ENCODE peak calls at places on chromosomes 7 and 10, in seven cellular contexts. M is H1, L is IMR-90, D is H9, P is mesendoderm, V is neuronal stem cell, U is trophoblast cell. K is an unnamed sample.

GRCh38 chr7:120856621-120857352 is 1.2 kb downstream of the TSPAN12 start:
- DNase-seq in M (peak; percentile 79), L (peak; percentile 8), D (peak; percentile 76), P (peak; percentile 92), V (peak; percentile 75), U (peak; percentile 80), K (peak; percentile 74)

GRCh38 chr10:17665742-17666141 is 21.8 kb downstream of the STAM start:
- DNase-seq in M (no peak), L (peak; percentile 95), D (no peak), P (peak; percentile 45), V (no peak), U (peak; percentile 71), K (peak; percentile 94)

GRCh38 chr7:27179030-27179429 is 4.9 kb upstream of the HOXA10 start:
- DNase-seq in M (peak; percentile 43), L (no peak), D (peak; percentile 26), P (no peak), V (no peak), U (no peak), K (no peak)

GRCh38 chr7:45255187-45255586 is 97.6 kb downstream of the RAMP3 start:
- DNase-seq in M (no peak), L (no peak), D (no peak), P (no peak), V (no peak), U (no peak), K (no peak)

GRCh38 chr7:110804501-110804900 is 286.4 kb upstream of the LRRN3 start:
- DNase-seq in M (peak; percentile 46), L (no peak), D (peak; percentile 66), P (peak; percentile 37), V (no peak), U (no peak), K (no peak)

GRCh38 chr7:158645842-158646241 is 58.2 kb upstream of the PTPRN2 start:
- DNase-seq in M (no peak), L (no peak), D (no peak), P (no peak), V (no peak), U (no peak), K (no peak)

GRCh38 chr10:80487422-80487785 is 33.3 kb downstream of the TSPAN14 start:
- DNase-seq in M (no peak), L (no peak), D (no peak), P (no peak), V (no peak), U (no peak), K (no peak)

GRCh38 chr10:43375401-43376020 is 4.1 kb downstream of the FXYD4 start:
- DNase-seq in M (no peak), L (no peak), D (no peak), P (no peak), V (no peak), U (peak; percentile 7), K (no peak)

GRCh38 chr10:33163941-33164824 is 170.3 kb downstream of the NRP1 start:
- DNase-seq in M (no peak), L (no peak), D (no peak), P (peak; percentile 58), V (no peak), U (no peak), K (peak; percentile 14)

GRCh38 chr7:107563072-107563760 is 504 bp downstream of the COG5 start:
- DNase-seq in M (no peak), L (peak; percentile 8), D (no peak), P (no peak), V (no peak), U (no peak), K (no peak)

GRCh38 chr10:104139221-104139620 is 17.2 kb downstream of the SFR1 start:
- DNase-seq in M (no peak), L (no peak), D (no peak), P (no peak), V (no peak), U (no peak), K (no peak)

GRCh38 chr10:104689105-104689504 is 48.0 kb downstream of the SORCS3 start:
- DNase-seq in M (no peak), L (no peak), D (no peak), P (no peak), V (no peak), U (no peak), K (no peak)

GRCh38 chr7:93923946-93924345 is 2.4 kb downstream of the GNG11 start:
- DNase-seq in M (no peak), L (peak; percentile 43), D (no peak), P (no peak), V (no peak), U (no peak), K (peak; percentile 33)

GRCh38 chr10:69362471-69362954 is 54.2 kb downstream of the TACR2 start:
- DNase-seq in M (no peak), L (peak; percentile 90), D (no peak), P (no peak), V (no peak), U (no peak), K (peak; percentile 81)

GRCh38 chr10:26759008-26759407 is 61.5 kb downstream of the PDSS1 start:
- DNase-seq in M (no peak), L (no peak), D (no peak), P (peak; percentile 54), V (no peak), U (no peak), K (no peak)

GRCh38 chr7:66696774-66697191 is 43.8 kb upstream of the RABGEF1 start:
- DNase-seq in M (no peak), L (peak; percentile 22), D (no peak), P (no peak), V (no peak), U (no peak), K (peak; percentile 16)

GRCh38 chr10:120969219-120969645 is 118.1 kb downstream of the WDR11 start:
- DNase-seq in M (no peak), L (no peak), D (no peak), P (no peak), V (no peak), U (no peak), K (peak; percentile 47)

GRCh38 chr10:24416248-24416647 is 207.3 kb downstream of the KIAA1217 start:
- DNase-seq in M (no peak), L (no peak), D (no peak), P (no peak), V (no peak), U (no peak), K (no peak)

GRCh38 chr7:74452748-74453320 is 872 bp upstream of the GTF2IRD1 start:
- DNase-seq in M (no peak), L (no peak), D (no peak), P (no peak), V (no peak), U (peak; percentile 32), K (peak; percentile 45)

GRCh38 chr10:103578782-103579382 is 85.4 kb downstream of the NEURL1 start:
- DNase-seq in M (no peak), L (no peak), D (no peak), P (no peak), V (no peak), U (no peak), K (no peak)

GRCh38 chr7:1886361-1887064 is 216.4 kb downstream of the ELFN1 start:
- DNase-seq in M (no peak), L (no peak), D (no peak), P (no peak), V (no peak), U (no peak), K (no peak)

GRCh38 chr10:89032141-89032814 is 41.7 kb downstream of the FAS start:
- DNase-seq in M (no peak), L (peak; percentile 91), D (peak; percentile 41), P (peak; percentile 42), V (no peak), U (peak; percentile 13), K (peak; percentile 69)

DNA sequence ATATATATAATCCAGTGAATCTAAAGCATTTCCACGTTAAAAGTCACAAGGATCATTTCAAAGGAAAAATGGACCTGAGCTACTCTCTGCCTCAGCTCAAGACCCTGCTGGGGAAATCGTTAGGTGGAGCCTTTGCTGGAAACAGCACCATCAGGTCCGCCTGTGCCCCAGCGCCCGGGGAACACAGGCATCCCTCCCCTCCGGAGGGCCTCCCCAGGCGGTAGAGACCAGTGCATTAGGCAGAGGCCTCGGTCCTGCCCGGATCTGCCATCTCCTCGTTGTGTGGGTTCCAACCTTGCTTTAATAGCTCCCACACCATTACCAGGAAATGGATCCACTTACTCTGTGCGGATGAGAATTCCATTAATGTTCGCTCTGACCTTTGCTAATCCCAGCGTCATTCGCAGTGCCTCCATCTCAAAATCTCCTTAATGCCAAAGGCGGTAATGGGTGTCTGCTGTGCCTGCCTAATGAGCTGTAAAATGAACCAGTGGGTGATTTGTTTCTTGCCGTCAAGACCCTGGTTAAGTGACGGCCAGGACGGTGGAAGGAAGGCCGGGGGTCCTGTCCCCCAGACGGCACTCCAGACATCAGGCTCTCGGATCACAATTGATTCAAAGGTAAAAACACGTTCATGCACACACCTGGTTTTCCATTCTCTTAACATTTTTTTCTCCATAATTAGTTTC is 23.1 kb upstream of the FAM20C start:
- DNase-seq in M (no peak), L (no peak), D (no peak), P (no peak), V (no peak), U (no peak), K (no peak)
- H2BK120ac ChIP-seq in M (no peak overlapping the region), L (no peak overlapping the region), D (no peak overlapping the region), P (no peak overlapping the region), V (no peak overlapping the region), U (no peak overlapping the region), K (no peak overlapping the region)

GRCh38 chr10:102170602-102171001 is 18.4 kb downstream of the NOLC1 start:
- DNase-seq in M (no peak), L (no peak), D (no peak), P (no peak), V (no peak), U (no peak), K (no peak)
- H2AK5ac ChIP-seq in M (no peak overlapping the region), L (no peak overlapping the region), D (no peak overlapping the region), P (no peak overlapping the region), V (peak overlapping the region; percentile 68), U (no peak overlapping the region), K (no peak overlapping the region)

GRCh38 chr7:54060643-54061042 is 481.5 kb upstream of the VSTM2A start:
- DNase-seq in M (no peak), L (no peak), D (no peak), P (no peak), V (no peak), U (no peak), K (no peak)
- H2BK120ac ChIP-seq in M (no peak overlapping the region), L (no peak overlapping the region), D (no peak overlapping the region), P (no peak overlapping the region), V (no peak overlapping the region), U (no peak overlapping the region), K (no peak overlapping the region)

GRCh38 chr10:91367127-91367531 is 43.0 kb upstream of the HECTD2 start:
- DNase-seq in M (no peak), L (peak; percentile 31), D (no peak), P (no peak), V (no peak), U (no peak), K (no peak)

GRCh38 chr10:91366687-91367086 is 43.5 kb upstream of the HECTD2 start:
- DNase-seq in M (no peak), L (no peak), D (no peak), P (no peak), V (no peak), U (no peak), K (no peak)

DNA sequence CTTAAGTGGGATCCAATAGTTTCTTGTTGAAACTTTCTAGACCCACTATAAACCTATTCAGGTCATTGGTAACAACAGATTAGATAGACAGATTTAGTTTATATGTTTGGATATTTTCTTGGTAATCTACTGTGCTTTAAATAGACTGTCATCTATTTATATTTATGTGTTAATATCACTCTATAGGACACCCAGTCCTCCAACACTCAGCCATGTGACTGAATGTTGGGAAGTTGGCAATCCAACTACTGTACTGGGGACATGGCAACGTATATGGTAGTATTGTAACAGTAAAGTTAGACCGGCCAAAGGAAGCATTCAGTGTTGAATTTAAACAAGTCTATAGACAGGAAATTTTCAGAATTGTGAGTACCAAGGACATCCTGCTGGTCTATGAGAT is 42.6 kb upstream of the HECTD2 start:
- DNase-seq in M (no peak), L (no peak), D (no peak), P (no peak), V (no peak), U (no peak), K (no peak)
- H2AK5ac ChIP-seq in M (no peak overlapping the region), L (no peak overlapping the region), D (no peak overlapping the region), P (no peak overlapping the region), V (no peak overlapping the region), U (no peak overlapping the region), K (no peak overlapping the region)